ENCODE peak calls at places on chromosomes 13 and 19, in eight cellular contexts. L is A549, F is neuronal stem cell, J is IMR-90, D is SK-N-SH, K is mammary epithelial cell, G is GM23248, A is PC-3. U is an unnamed sample. For H3K9me3 and H3K4me1, the result is how much of the 10 kb centered on the place peaks cover.

GRCh38 chr13:29679357-29680050 is 84.0 kb upstream of the SLC7A1 start:
- DNase-seq in L (no peak), F (no peak), J (no peak), D (peak), K (no peak), G (no peak), A (no peak), U (no peak)

GRCh38 chr13:99153219-99153618 is 47.4 kb upstream of the UBAC2 start:
- DNase-seq in L (no peak), F (no peak), J (no peak), D (no peak), K (peak), G (peak), A (peak), U (no peak)

GRCh38 chr19:9531933-9532332 is 6.5 kb downstream of the ZNF426 start:
- DNase-seq in L (no peak), F (no peak), J (peak), D (no peak), K (peak), G (peak), A (peak), U (no peak)

GRCh38 chr13:41563501-41564001 is 106.2 kb downstream of the RGCC start:
- DNase-seq in L (no peak), F (no peak), J (peak), D (no peak), K (peak), G (peak), A (peak), U (no peak)

GRCh38 chr13:51906581-51906980 is 44.8 kb downstream of the CCDC70 start:
- DNase-seq in L (no peak), F (no peak), J (no peak), D (peak), K (no peak), G (no peak), A (peak), U (no peak)

GRCh38 chr13:110876592-110876991 is 38.3 kb downstream of the ANKRD10 start:
- DNase-seq in L (no peak), F (no peak), J (no peak), D (no peak), K (no peak), G (no peak), A (no peak), U (no peak)

GRCh38 chr19:23222998-23223652 is 27.1 kb downstream of the ZNF724 start:
- DNase-seq in L (no peak), F (no peak), J (no peak), D (no peak), K (peak), G (no peak), A (peak), U (peak)

GRCh38 chr13:48641404-48641803 is 12.3 kb upstream of the CYSLTR2 start:
- DNase-seq in L (no peak), F (no peak), J (no peak), D (no peak), K (no peak), G (no peak), A (no peak), U (no peak)

GRCh38 chr13:100646030-100646673 is 28.4 kb downstream of the TMTC4 start:
- DNase-seq in L (peak), F (no peak), J (peak), D (peak), K (peak), G (peak), A (peak), U (no peak)

GRCh38 chr19:43476606-43477005 is 11.2 kb upstream of the LYPD3 start:
- DNase-seq in L (no peak), F (no peak), J (peak), D (no peak), K (peak), G (peak), A (peak), U (no peak)

GRCh38 chr13:21672811-21673591 is 2.1 kb downstream of the FGF9 start:
- DNase-seq in L (no peak), F (peak), J (no peak), D (no peak), K (no peak), G (peak), A (no peak), U (no peak)

GRCh38 chr19:54158812-54159351 is 639 bp downstream of the LENG1 start:
- DNase-seq in L (peak), F (no peak), J (peak), D (no peak), K (peak), G (peak), A (peak), U (peak)

GRCh38 chr13:113928701-113929627 is 44.9 kb downstream of the C13orf46 start:
- DNase-seq in L (no peak), F (no peak), J (peak), D (peak), K (no peak), G (peak), A (no peak), U (no peak)

GRCh38 chr13:97058417-97058816 is 64.1 kb upstream of the OXGR1 start:
- DNase-seq in L (no peak), F (no peak), J (no peak), D (no peak), K (no peak), G (no peak), A (no peak), U (no peak)

GRCh38 chr19:42051166-42052115 is 18.6 kb downstream of the GRIK5 start:
- DNase-seq in L (no peak), F (no peak), J (no peak), D (no peak), K (peak), G (peak), A (peak), U (no peak)

GRCh38 chr19:37998801-37999308 is 91.8 kb downstream of the SIPA1L3 start:
- DNase-seq in L (no peak), F (no peak), J (no peak), D (no peak), K (no peak), G (no peak), A (no peak), U (no peak)

GRCh38 chr13:21526707-21527454 is 67.8 kb upstream of the ZDHHC20 start:
- DNase-seq in L (no peak), F (no peak), J (no peak), D (no peak), K (no peak), G (no peak), A (no peak), U (no peak)

GRCh38 chr13:72536668-72537399 is 190.6 kb downstream of the MZT1 start:
- DNase-seq in L (no peak), F (no peak), J (no peak), D (no peak), K (no peak), G (no peak), A (no peak), U (no peak)

GRCh38 chr13:48118025-48118424 is 23.1 kb upstream of the MED4 start:
- DNase-seq in L (no peak), F (no peak), J (no peak), D (no peak), K (no peak), G (no peak), A (no peak), U (no peak)

GRCh38 chr13:46181799-46182490 is at the start of gene LCP1:
- DNase-seq in L (no peak), F (no peak), J (no peak), D (no peak), K (peak), G (no peak), A (peak), U (peak)

GRCh38 chr19:3336680-3337523 is 29.5 kb upstream of the NFIC start:
- DNase-seq in L (no peak), F (no peak), J (peak), D (peak), K (no peak), G (peak), A (no peak), U (no peak)

GRCh38 chr13:23697772-23698313 is 127.6 kb downstream of the TNFRSF19 start:
- DNase-seq in L (no peak), F (no peak), J (no peak), D (no peak), K (no peak), G (no peak), A (no peak), U (no peak)

GRCh38 chr13:29892149-29892548 is 41.7 kb upstream of the UBL3 start:
- DNase-seq in L (no peak), F (no peak), J (no peak), D (no peak), K (no peak), G (no peak), A (no peak), U (no peak)

GRCh38 chr13:30186644-30187431 is 120.5 kb downstream of the KATNAL1 start:
- DNase-seq in L (no peak), F (no peak), J (peak), D (no peak), K (no peak), G (no peak), A (no peak), U (no peak)

GRCh38 chr19:9906475-9907087 is 29.7 kb downstream of the OLFM2 start:
- DNase-seq in L (no peak), F (no peak), J (no peak), D (peak), K (no peak), G (no peak), A (no peak), U (no peak)

GRCh38 chr19:50434525-50434924 is 1.8 kb downstream of the MYBPC2 start:
- DNase-seq in L (no peak), F (no peak), J (no peak), D (peak), K (no peak), G (no peak), A (no peak), U (peak)

GRCh38 chr13:99989376-99990044 is 7.9 kb downstream of the ZIC2 start:
- DNase-seq in L (no peak), F (peak), J (no peak), D (peak), K (no peak), G (no peak), A (no peak), U (no peak)

GRCh38 chr19:46603195-46603637 is 2.1 kb downstream of the CALM3 start:
- DNase-seq in L (no peak), F (no peak), J (no peak), D (peak), K (no peak), G (no peak), A (no peak), U (no peak)

GRCh38 chr19:46924874-46925547 is 64.2 kb downstream of the ARHGAP35 start:
- DNase-seq in L (peak), F (no peak), J (no peak), D (no peak), K (peak), G (peak), A (peak), U (peak)

GRCh38 chr13:41742917-41743552 is 217.9 kb downstream of the VWA8 start:
- DNase-seq in L (no peak), F (no peak), J (no peak), D (no peak), K (peak), G (no peak), A (peak), U (no peak)

GRCh38 chr19:24029941-24030636 is 56.9 kb upstream of the ZNF254 start:
- DNase-seq in L (no peak), F (no peak), J (no peak), D (no peak), K (no peak), G (no peak), A (no peak), U (peak)

GRCh38 chr19:45420871-45421270 is 2.8 kb downstream of the ERCC1 start:
- DNase-seq in L (no peak), F (no peak), J (no peak), D (no peak), K (no peak), G (no peak), A (no peak), U (no peak)

GRCh38 chr19:45420356-45420755 is 3.4 kb downstream of the ERCC1 start:
- DNase-seq in L (no peak), F (no peak), J (no peak), D (no peak), K (no peak), G (no peak), A (no peak), U (no peak)

GRCh38 chr19:45423033-45423588 is 606 bp downstream of the ERCC1 start:
- DNase-seq in L (peak), F (no peak), J (no peak), D (no peak), K (no peak), G (no peak), A (no peak), U (no peak)

GRCh38 chr19:45423589-45424190 is at the start of gene ERCC1:
- DNase-seq in L (peak), F (peak), J (peak), D (peak), K (peak), G (peak), A (peak), U (peak)

GRCh38 chr19:45421953-45422498 is 1.7 kb downstream of the ERCC1 start:
- DNase-seq in L (no peak), F (no peak), J (no peak), D (no peak), K (no peak), G (no peak), A (no peak), U (no peak)
- H3K4me2 ChIP-seq in L (peak), F (no peak), J (no peak), D (peak), K (peak), G (peak), A (peak), U (peak)

GRCh38 chr13:104757712-104758111 is 1691.5 kb upstream of the SLC10A2 start:
- DNase-seq in L (no peak), F (no peak), J (no peak), D (no peak), K (no peak), G (no peak), A (peak), U (no peak)
- H3K9me3 ChIP-seq in L (under half), F (under half), J (under half), D (under half), K (under half), G (under half), A (under half), U (under half)

GRCh38 chr19:7460562-7460966 is 28.3 kb downstream of the PEX11G start:
- DNase-seq in L (no peak), F (no peak), J (peak), D (no peak), K (no peak), G (no peak), A (no peak), U (no peak)
- H3K4me1 ChIP-seq in L (under half), F (under half), J (under half), D (under half), K (under half), G (under half), A (under half), U (under half)

GRCh38 chr19:35226748-35227147 is 1.8 kb downstream of the FAM187B start:
- DNase-seq in L (no peak), F (no peak), J (no peak), D (no peak), K (no peak), G (peak), A (no peak), U (no peak)
- H3K4me2 ChIP-seq in L (no peak), F (no peak), J (no peak), D (no peak), K (no peak), G (no peak), A (no peak), U (no peak)

GRCh38 chr19:58237324-58237723 is 8.6 kb downstream of the ZNF544 start:
- DNase-seq in L (no peak), F (no peak), J (no peak), D (no peak), K (no peak), G (no peak), A (no peak), U (no peak)
- H3K9me3 ChIP-seq in L (half or more), F (under half), J (half or more), D (under half), K (under half), G (under half), A (under half), U (under half)

DNA sequence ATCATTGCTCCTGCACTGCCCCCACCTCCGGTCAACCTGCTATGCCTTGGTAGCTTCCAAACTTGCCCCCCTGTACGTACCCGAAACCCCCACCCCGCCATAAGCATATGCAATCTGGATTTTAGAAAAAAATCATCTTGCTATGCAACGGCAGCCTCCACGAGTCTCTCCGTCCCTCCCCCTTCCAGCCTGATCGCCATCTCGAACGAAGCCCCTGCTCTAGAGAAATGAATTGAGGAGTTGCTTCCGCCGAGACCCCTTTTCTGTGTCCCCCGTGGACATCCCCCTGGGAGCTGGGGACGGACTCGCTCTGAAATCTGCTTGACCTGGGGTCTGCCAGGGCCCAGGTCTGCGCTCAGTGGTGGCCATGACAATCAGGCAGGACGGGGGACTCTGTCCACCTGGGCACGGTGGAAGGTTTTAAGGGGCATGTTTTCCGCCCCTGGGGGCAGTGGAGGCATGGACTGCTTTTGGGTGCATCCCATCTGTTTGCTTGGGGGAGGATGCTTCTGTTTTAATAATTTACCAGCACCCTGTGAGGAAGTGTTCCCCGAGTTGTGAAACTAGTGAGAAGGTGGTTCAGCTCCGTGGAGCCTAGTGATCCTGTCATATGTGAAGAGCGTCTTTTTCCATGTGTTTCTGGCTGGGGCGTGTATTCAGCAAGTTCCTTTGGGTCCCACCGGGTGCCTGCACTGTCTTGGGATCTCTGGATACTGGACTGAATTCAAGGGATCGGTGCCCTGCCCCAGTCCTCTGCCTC is 1.0 kb downstream of the KDM4B start:
- DNase-seq in L (no peak), F (peak), J (no peak), D (peak), K (peak), G (peak), A (peak), U (peak)
- H3K4me1 ChIP-seq in L (under half), F (under half), J (under half), D (under half), K (under half), G (under half), A (under half), U (under half)

U was measured in OCI-LY7.